ENCODE peak calls at places on chromosomes 7 and 10, in eight cellular contexts. I is left kidney; L is NCI-H524; X is GM23248; G is activated CD4-positive, alpha-beta T cell treated with anti-CD3 and anti-CD28 coated beads, Interleukin-2, amount 50 U/mL, for 48 hours; Y is HT-29; N is Right ventricle myocardium inferior; O is NCI-H1436. P is an unnamed sample.

GRCh38 chr10:125132331-125132730 is 28.0 kb downstream of the CTBP2 start:
- DNase-seq in I (no peak), X (no peak), N (no peak), G (no peak), O (no peak), Y (no peak), L (peak), P (peak)

GRCh38 chr10:102334106-102334505 is 61.4 kb upstream of the NFKB2 start:
- DNase-seq in X (no peak), Y (no peak), G (no peak), N (no peak), L (no peak), O (no peak), I (peak), P (peak)

GRCh38 chr7:156516791-156517378 is 123.7 kb upstream of the RNF32 start:
- DNase-seq in I (no peak), L (no peak), G (no peak), Y (no peak), O (no peak), N (no peak), X (no peak), P (no peak)

GRCh38 chr7:104643587-104644217 is 315.3 kb downstream of the LHFPL3 start:
- DNase-seq in N (no peak), X (peak), O (no peak), I (peak), L (peak), G (peak), Y (peak), P (peak)

GRCh38 chr10:112649492-112650152 is 202.6 kb downstream of the VTI1A start:
- DNase-seq in X (peak), I (no peak), G (no peak), N (no peak), Y (no peak), L (no peak), O (no peak), P (no peak)

GRCh38 chr10:7529638-7530037 is 118.8 kb upstream of the SFMBT2 start:
- DNase-seq in O (no peak), L (peak), G (no peak), N (no peak), Y (peak), I (peak), X (peak), P (peak)

GRCh38 chr7:139829654-139830130 is 628 bp downstream of the TBXAS1 start:
- DNase-seq in Y (peak), N (no peak), L (no peak), X (no peak), G (no peak), O (no peak), I (no peak), P (no peak)

GRCh38 chr10:88902328-88902789 is 22.3 kb downstream of the STAMBPL1 start:
- DNase-seq in X (no peak), Y (no peak), I (no peak), L (no peak), O (no peak), G (no peak), N (peak), P (no peak)

GRCh38 chr7:25632616-25633015 is 404.3 kb upstream of the NPVF start:
- DNase-seq in I (no peak), G (no peak), O (no peak), Y (no peak), N (no peak), L (peak), X (no peak), P (no peak)

GRCh38 chr10:727162-727790 is 37.8 kb upstream of the DIP2C start:
- DNase-seq in O (no peak), I (no peak), G (no peak), X (no peak), L (no peak), Y (no peak), N (no peak), P (no peak)

GRCh38 chr7:28114056-28114455 is 66.5 kb downstream of the JAZF1 start:
- DNase-seq in N (no peak), X (no peak), O (no peak), I (peak), G (no peak), L (no peak), Y (no peak), P (no peak)

GRCh38 chr7:24757799-24758275 is 573 bp upstream of the GSDME start:
- DNase-seq in O (no peak), N (no peak), L (peak), I (no peak), G (no peak), X (peak), Y (no peak), P (peak)

GRCh38 chr10:47046321-47047126 is 135.3 kb downstream of the PTPN20 start:
- DNase-seq in X (no peak), L (no peak), Y (no peak), G (no peak), N (no peak), O (no peak), I (no peak), P (no peak)

GRCh38 chr7:25361388-25361787 is 133.1 kb upstream of the NPVF start:
- DNase-seq in L (no peak), G (no peak), O (no peak), I (no peak), X (peak), N (no peak), Y (no peak), P (no peak)

GRCh38 chr7:119974972-119975371 is 298.0 kb upstream of the KCND2 start:
- DNase-seq in N (no peak), Y (no peak), I (no peak), G (no peak), L (no peak), O (no peak), X (no peak), P (peak)

GRCh38 chr10:73772280-73773151 is 9.3 kb upstream of the CHCHD1 start:
- DNase-seq in G (peak), I (peak), O (no peak), Y (peak), X (peak), N (peak), L (peak), P (peak)

GRCh38 chr7:128266891-128267839 is 26.1 kb downstream of the LEP start:
- DNase-seq in I (peak), X (peak), Y (peak), L (peak), G (no peak), O (peak), N (peak), P (peak)